ENCODE peak calls at places on chromosome 4, in seven cellular contexts. G is activated T-helper 2 cell treated with anti-CD3 and anti-CD28 coated beads, Interferon-gamma antibody, Interleukin-2, Interleukin-4, amounts not matched to agents 10 μg/mL and 5 μg/mL and 100 μg/mL, durations not matched to agents 14 hours and 24 hours and 36 hours; O is activated T-helper 1 cell treated with anti-CD3 and anti-CD28 coated beads, Interleukin-12 subunit alpha, Interleukin-12 subunit beta, Interleukin-2, Interleukin-4 antibody, amounts not matched to agents 30 ng/mL and 10 ng/mL and 1 ng/mL, durations not matched to agents 14 hours and 24 hours and 36 hours; L is activated CD4-positive, alpha-beta T cell treated with anti-CD3 and anti-CD28 coated beads, Interleukin-2, amount 50 U/mL, for 24 hours; D is stimulated activated CD4-positive, alpha-beta T cell treated with anti-CD3 and anti-CD28 coated beads, Interleukin-12 subunit alpha, Interleukin-12 subunit beta, amount 100 ng/mL, for 24 hours; P is fibroblast of the conjunctiva; N is dorsolateral prefrontal cortex. Y is an unnamed sample.

GRCh38 chr4:3189459-3189858 is 59.5 kb upstream of the MSANTD1 start:
- DNase-seq in G (no peak), O (no peak), L (no peak), D (no peak), P (no peak), N (no peak), Y (no peak)

GRCh38 chr4:147182041-147182440 is 236.4 kb upstream of the TTC29 start:
- DNase-seq in G (no peak), O (no peak), L (no peak), D (no peak), P (no peak), N (no peak), Y (no peak)

GRCh38 chr4:97496298-97496873 is 646.9 kb downstream of the STPG2 start:
- DNase-seq in G (no peak), O (no peak), L (no peak), D (no peak), P (no peak), N (no peak), Y (peak)

GRCh38 chr4:8214091-8214490 is 15.0 kb downstream of the SH3TC1 start:
- DNase-seq in G (no peak), O (no peak), L (no peak), D (no peak), P (no peak), N (no peak), Y (no peak)

GRCh38 chr4:17309567-17310268 is 202.2 kb downstream of the QDPR start:
- DNase-seq in G (no peak), O (no peak), L (no peak), D (no peak), P (no peak), N (no peak), Y (no peak)

GRCh38 chr4:36281384-36282106 is at the start of gene DTHD1:
- DNase-seq in G (no peak), O (no peak), L (no peak), D (no peak), P (no peak), N (no peak), Y (peak)

GRCh38 chr4:56505269-56506109 is at the start of gene ARL9:
- DNase-seq in G (peak), O (peak), L (peak), D (peak), P (peak), N (no peak), Y (peak)

GRCh38 chr4:55008166-55009056 is 117.0 kb downstream of the KDR start:
- DNase-seq in G (no peak), O (no peak), L (no peak), D (no peak), P (no peak), N (no peak), Y (no peak)

GRCh38 chr4:3251691-3252479 is 2.9 kb downstream of the MSANTD1 start:
- DNase-seq in G (no peak), O (no peak), L (no peak), D (no peak), P (no peak), N (peak), Y (no peak)

GRCh38 chr4:22877653-22878052 is 184.9 kb downstream of the GBA3 start:
- DNase-seq in G (no peak), O (no peak), L (no peak), D (no peak), P (no peak), N (no peak), Y (no peak)

Y was measured in Calu3.